ENCODE peak calls at places on chromosomes 6 and 20, in six cellular contexts. Y, D, O, U, P and A are unnamed samples. For H3K4me1, the result is how much of the 10 kb centered on the place peaks cover.

GRCh38 chr6:31547727-31548422 is 467 bp downstream of the NFKBIL1 start:
- DNase-seq in Y (no peak), D (no peak), O (no peak), U (no peak), P (no peak), A (peak)

GRCh38 chr6:21500314-21500713 is 93.2 kb upstream of the SOX4 start:
- DNase-seq in Y (no peak), D (no peak), O (no peak), U (no peak), P (no peak), A (no peak)

GRCh38 chr6:73747293-73747692 is 51.3 kb downstream of the CD109 start:
- DNase-seq in Y (no peak), D (no peak), O (no peak), U (no peak), P (no peak), A (no peak)

GRCh38 chr20:22581437-22582385 is 2.7 kb downstream of the FOXA2 start:
- DNase-seq in Y (no peak), D (no peak), O (peak), U (no peak), P (no peak), A (no peak)

GRCh38 chr6:54719633-54720032 is 126.9 kb upstream of the FAM83B start:
- DNase-seq in Y (no peak), D (no peak), O (no peak), U (no peak), P (no peak), A (no peak)

GRCh38 chr20:10040070-10040970 is 5.5 kb downstream of the ANKEF1 start:
- DNase-seq in Y (no peak), D (no peak), O (no peak), U (no peak), P (peak), A (no peak)

GRCh38 chr6:125844989-125845388 is 54.2 kb downstream of the NCOA7 start:
- DNase-seq in Y (no peak), D (peak), O (peak), U (no peak), P (no peak), A (peak)

GRCh38 chr6:7827142-7827541 is 83.4 kb downstream of the TXNDC5 start:
- DNase-seq in Y (no peak), D (no peak), O (no peak), U (no peak), P (no peak), A (no peak)

GRCh38 chr6:56804996-56805395 is 149.9 kb upstream of the BEND6 start:
- DNase-seq in Y (no peak), D (no peak), O (no peak), U (no peak), P (no peak), A (no peak)

GRCh38 chr20:51767018-51767866 is 948 bp downstream of the ATP9A start:
- DNase-seq in Y (peak), D (peak), O (peak), U (peak), P (peak), A (peak)

GRCh38 chr20:35003211-35004031 is 47.8 kb downstream of the MYH7B start:
- DNase-seq in Y (peak), D (no peak), O (peak), U (peak), P (no peak), A (no peak)

GRCh38 chr20:45289942-45290676 is 16.5 kb upstream of the RBPJL start:
- DNase-seq in Y (no peak), D (no peak), O (no peak), U (no peak), P (no peak), A (no peak)

GRCh38 chr20:35008411-35009342 is 53.0 kb downstream of the MYH7B start:
- DNase-seq in Y (no peak), D (peak), O (peak), U (peak), P (no peak), A (peak)

GRCh38 chr20:910840-911770 is 5.0 kb downstream of the ANGPT4 start:
- DNase-seq in Y (no peak), D (peak), O (no peak), U (peak), P (no peak), A (no peak)

GRCh38 chr6:30156262-30156599 is 4.8 kb downstream of the TRIM10 start:
- DNase-seq in Y (no peak), D (peak), O (peak), U (no peak), P (peak), A (peak)

GRCh38 chr6:37566209-37566859 is 66.6 kb upstream of the CCDC167 start:
- DNase-seq in Y (no peak), D (peak), O (peak), U (no peak), P (no peak), A (peak)

GRCh38 chr20:51386586-51386985 is 155.9 kb downstream of the NFATC2 start:
- DNase-seq in Y (no peak), D (no peak), O (no peak), U (peak), P (no peak), A (no peak)

GRCh38 chr20:13825465-13825864 is 40.6 kb downstream of the NDUFAF5 start:
- DNase-seq in Y (no peak), D (no peak), O (no peak), U (no peak), P (no peak), A (no peak)

GRCh38 chr20:63006611-63007471 is at the start of gene BHLHE23:
- DNase-seq in Y (no peak), D (no peak), O (no peak), U (no peak), P (no peak), A (no peak)

GRCh38 chr6:44269921-44270525 is at the start of gene TMEM151B:
- DNase-seq in Y (no peak), D (no peak), O (no peak), U (no peak), P (no peak), A (no peak)

GRCh38 chr20:54167909-54168872 is 5.6 kb downstream of the CYP24A1 start:
- DNase-seq in Y (no peak), D (no peak), O (no peak), U (no peak), P (peak), A (no peak)

GRCh38 chr20:50381771-50382593 is 128.2 kb upstream of the PTPN1 start:
- DNase-seq in Y (no peak), D (peak), O (no peak), U (no peak), P (no peak), A (no peak)

GRCh38 chr6:162712694-162713093 is 14.9 kb downstream of the PRKN start:
- DNase-seq in Y (no peak), D (no peak), O (no peak), U (no peak), P (no peak), A (no peak)

GRCh38 chr6:18528084-18528743 is 141.1 kb downstream of the RNF144B start:
- DNase-seq in Y (no peak), D (no peak), O (no peak), U (no peak), P (no peak), A (no peak)

GRCh38 chr6:156955494-156956183 is 178.5 kb downstream of the ARID1B start:
- DNase-seq in Y (no peak), D (no peak), O (peak), U (no peak), P (no peak), A (peak)
- H3K4me3 ChIP-seq in Y (no peak), D (no peak), O (no peak), U (no peak), P (no peak), A (no peak)

GRCh38 chr6:117477988-117478852 is 4.3 kb upstream of the DCBLD1 start:
- DNase-seq in Y (no peak), D (peak), O (no peak), U (no peak), P (no peak), A (peak)
- TF ChIP-seq CTCF in Y (no peak), D (peak), O (no peak), U (no peak), P (peak), A (peak)

DNA sequence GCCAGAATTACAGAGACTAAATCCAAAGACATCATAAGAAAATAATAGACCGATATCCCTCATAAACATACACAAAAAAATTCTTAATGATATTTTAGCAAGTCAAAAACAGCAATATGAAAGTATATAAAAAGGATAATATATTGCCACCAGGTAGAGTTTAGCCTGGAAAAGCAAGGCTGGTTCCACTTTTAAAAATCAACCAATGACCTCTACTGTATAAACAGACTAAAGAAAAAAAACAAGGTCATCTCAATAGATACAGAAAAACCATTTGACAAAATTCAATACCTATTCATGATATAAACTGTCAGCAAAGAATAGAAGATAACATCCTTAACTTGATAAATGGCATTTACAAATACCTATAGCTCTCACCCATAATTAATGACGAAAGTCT is 9.7 kb downstream of the SERINC1 start:
- DNase-seq in Y (no peak), D (no peak), O (no peak), U (no peak), P (no peak), A (no peak)
- H3K4me1 ChIP-seq in Y (under half), D (under half), O (half or more), U (under half), P (under half), A (half or more)

GRCh38 chr20:58307270-58307669 is 2.2 kb upstream of the RAB22A start:
- DNase-seq in Y (no peak), D (no peak), O (no peak), U (no peak), P (no peak), A (no peak)
- H3K4me3 ChIP-seq in Y (no peak), D (no peak), O (no peak), U (no peak), P (no peak), A (no peak)

DNA sequence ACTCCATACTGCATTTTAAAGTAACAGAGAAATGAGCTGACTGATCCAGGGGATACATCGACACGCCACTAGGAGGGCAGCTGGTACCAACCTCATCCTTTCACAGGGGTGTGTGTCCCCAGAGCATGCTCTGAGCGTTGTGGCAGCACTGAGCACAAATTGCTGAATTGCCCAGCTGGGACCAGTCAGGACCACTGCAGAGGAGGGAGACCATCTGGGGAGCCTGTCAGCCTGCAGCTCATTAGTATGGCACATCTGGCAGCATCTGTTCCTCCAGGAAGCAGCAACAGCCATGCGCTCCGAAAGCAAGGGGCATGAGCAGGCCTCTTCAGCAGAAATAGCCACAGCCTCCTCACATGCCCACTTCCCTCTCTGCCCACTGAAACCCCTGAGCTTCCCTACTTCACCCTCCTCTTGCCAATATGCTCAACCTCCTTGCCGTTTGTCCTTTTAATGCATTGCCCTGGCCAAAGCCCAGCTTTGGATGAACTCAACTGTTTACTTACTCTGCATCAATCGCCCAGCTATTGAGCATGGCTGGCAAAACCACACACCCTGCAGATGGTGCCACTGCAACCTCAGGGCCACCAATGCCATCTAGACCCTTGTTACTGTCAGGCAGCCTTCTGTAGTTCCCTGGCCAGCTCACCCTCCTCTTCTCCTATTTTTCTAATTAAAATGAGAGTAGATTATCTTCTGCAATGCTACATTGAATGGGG is 77.6 kb upstream of the NEDD9 start:
- DNase-seq in Y (no peak), D (no peak), O (no peak), U (no peak), P (no peak), A (no peak)
- TF ChIP-seq CTCF in Y (no peak), D (no peak), O (no peak), U (no peak), P (peak), A (no peak)

DNA sequence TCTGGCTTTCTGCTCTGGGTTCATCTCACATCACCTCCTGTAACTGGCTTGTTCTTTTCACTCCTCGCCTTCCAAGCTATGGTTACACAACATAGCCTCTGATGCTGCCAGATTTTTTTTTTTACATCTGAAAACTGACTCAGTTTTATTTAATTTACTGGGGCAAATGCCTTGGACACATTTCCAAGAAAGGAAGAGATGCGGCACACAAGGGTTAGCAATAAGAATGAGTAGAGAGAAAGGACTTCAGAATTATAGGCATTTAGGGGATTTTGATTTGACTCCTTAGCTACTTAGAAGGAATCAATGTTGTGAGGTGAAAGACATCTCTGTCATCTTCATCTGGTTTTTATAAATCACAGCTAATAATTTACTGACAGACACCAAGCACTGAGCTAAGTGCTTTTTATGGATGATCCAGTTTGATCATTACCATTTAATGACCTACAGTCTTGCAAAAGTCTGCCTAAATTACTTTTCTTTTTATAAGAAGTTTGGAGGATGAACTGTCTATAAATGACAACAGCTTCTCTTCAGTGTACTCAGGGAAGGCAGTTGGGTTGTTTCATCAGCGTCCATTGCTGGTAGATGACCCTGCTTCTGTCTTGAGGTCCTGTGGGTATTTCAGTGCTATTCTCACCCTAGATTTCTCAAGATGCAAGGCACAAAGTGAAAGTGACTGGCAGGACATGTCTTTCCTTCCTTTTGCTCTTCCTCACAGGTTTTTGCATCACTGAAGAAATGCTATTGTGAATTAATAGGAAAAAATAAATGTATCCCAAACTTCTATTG is 31.1 kb downstream of the LAMA4 start:
- DNase-seq in Y (no peak), D (no peak), O (no peak), U (no peak), P (no peak), A (no peak)
- H3K4me1 ChIP-seq in Y (under half), D (under half), O (under half), U (under half), P (under half), A (under half)

GRCh38 chr6:90033872-90034271 is 139.6 kb downstream of the GJA10 start:
- DNase-seq in Y (no peak), D (no peak), O (no peak), U (no peak), P (no peak), A (no peak)

GRCh38 chr6:90039911-90040310 is 145.6 kb downstream of the GJA10 start:
- DNase-seq in Y (no peak), D (no peak), O (no peak), U (no peak), P (no peak), A (no peak)

GRCh38 chr6:90038951-90039653 is 144.8 kb downstream of the GJA10 start:
- DNase-seq in Y (no peak), D (no peak), O (no peak), U (no peak), P (no peak), A (no peak)

GRCh38 chr6:90040931-90041330 is 146.7 kb downstream of the GJA10 start:
- DNase-seq in Y (no peak), D (no peak), O (no peak), U (no peak), P (no peak), A (no peak)

DNA sequence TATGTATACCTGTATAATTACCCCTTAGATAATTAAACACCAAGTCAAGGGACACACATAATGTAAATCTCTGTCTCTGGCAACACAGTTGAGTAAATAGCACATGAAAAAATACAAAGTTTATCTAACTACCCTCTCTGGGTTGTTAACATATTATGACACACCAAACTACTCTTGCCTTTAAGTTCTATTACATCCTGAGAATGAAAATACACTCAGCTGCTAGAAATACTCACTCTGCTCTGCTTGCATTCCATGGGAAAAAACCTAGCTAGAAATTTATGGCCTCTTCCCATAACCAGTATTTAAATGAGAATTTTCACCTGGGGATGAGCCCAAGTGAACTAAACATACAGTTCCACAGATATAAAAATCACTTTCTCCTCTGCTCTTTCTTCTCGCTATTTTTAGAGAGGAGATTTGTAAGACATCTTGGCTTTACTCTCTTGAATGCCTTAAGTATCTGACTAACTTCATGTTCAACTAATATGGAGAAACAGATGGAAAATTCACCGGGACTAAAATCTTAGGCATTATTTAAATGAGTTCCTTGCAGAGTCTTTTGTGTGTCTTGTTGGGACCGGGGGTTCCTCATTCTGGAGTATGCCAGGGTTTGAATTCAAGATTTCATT is 140.9 kb downstream of the GJA10 start:
- DNase-seq in Y (no peak), D (no peak), O (no peak), U (no peak), P (no peak), A (no peak)
- H3K4me3 ChIP-seq in Y (no peak), D (no peak), O (no peak), U (no peak), P (no peak), A (no peak)